ENCODE peak calls at places on chromosomes 5 and 9, in nine cellular contexts. P is stimulated activated CD4-positive, alpha-beta T cell treated with anti-CD3 and anti-CD28 coated beads, TNF-alpha, amount 100 ng/mL, for 48 hours; U is glutamatergic neuron; H is substantia nigra; A is neural crest cell; T is PC-9; O is nephron progenitor cell; G is HTR-8/SVneo; C is cardiac muscle cell. D is an unnamed sample.
A peak's percentile ranks its signal among the peaks of the same experiment; 100 is the strongest.

GRCh38 chr9:88355166-88355565 is 33.1 kb upstream of the SPIN1 start:
- DNase-seq in H (no peak), U (no peak), O (no peak), G (no peak), P (no peak), A (no peak), C (no peak), T (peak; percentile 84), D (no peak)

GRCh38 chr5:34002629-34003328 is 5.1 kb downstream of the AMACR start:
- DNase-seq in P (no peak), T (no peak), U (no peak), A (no peak), O (no peak), C (peak; percentile 37), G (no peak), H (no peak), D (no peak)

GRCh38 chr5:14850419-14851066 is 21.0 kb downstream of the ANKH start:
- DNase-seq in U (no peak), P (no peak), O (no peak), C (no peak), T (no peak), A (no peak), H (no peak), G (no peak), D (peak; percentile 48)

GRCh38 chr9:21883642-21884041 is 81.2 kb downstream of the MTAP start:
- DNase-seq in C (no peak), O (no peak), P (no peak), A (no peak), U (no peak), H (no peak), T (no peak), G (no peak), D (no peak)

GRCh38 chr5:136730426-136730825 is 365.1 kb upstream of the TRPC7 start:
- DNase-seq in C (no peak), T (peak; percentile 97), P (no peak), O (no peak), G (no peak), H (no peak), A (no peak), U (no peak), D (no peak)

GRCh38 chr5:159805021-159805420 is 111.3 kb upstream of the ADRA1B start:
- DNase-seq in U (no peak), G (no peak), A (no peak), C (peak; percentile 23), O (no peak), T (no peak), P (no peak), H (no peak), D (no peak)

GRCh38 chr9:23851024-23851629 is 25.1 kb upstream of the ELAVL2 start:
- DNase-seq in T (no peak), A (peak; percentile 51), P (no peak), O (peak; percentile 70), U (peak; percentile 73), G (no peak), H (no peak), C (no peak), D (peak; percentile 74)

GRCh38 chr5:93789173-93790070 is 48.0 kb upstream of the POU5F2 start:
- DNase-seq in H (no peak), O (no peak), A (no peak), G (peak; percentile 38), U (no peak), C (peak; percentile 46), T (peak; percentile 77), P (no peak), D (no peak)

GRCh38 chr5:136308396-136308795 is 56.9 kb downstream of the TRPC7 start:
- DNase-seq in U (no peak), O (no peak), H (no peak), A (no peak), P (no peak), G (peak; percentile 8), C (peak; percentile 3), T (no peak), D (no peak)

GRCh38 chr5:5900350-5900749 is 477.9 kb downstream of the ICE1 start:
- DNase-seq in T (no peak), U (no peak), P (no peak), O (no peak), G (no peak), A (no peak), C (no peak), H (no peak), D (no peak)

GRCh38 chr9:91771027-91771426 is 179.0 kb downstream of the ROR2 start:
- DNase-seq in O (no peak), C (peak; percentile 97), H (no peak), U (peak; percentile 67), P (no peak), A (no peak), T (no peak), G (peak; percentile 48), D (no peak)

GRCh38 chr9:107734231-107735014 is 244.9 kb upstream of the KLF4 start:
- DNase-seq in T (peak; percentile 48), O (no peak), A (no peak), G (no peak), P (no peak), H (no peak), C (peak; percentile 96), U (no peak), D (no peak)

D was measured in erythroblast.